ENCODE peak calls at places on chromosomes 1 and 21, in five cellular contexts. R, P, W, Z and O are unnamed samples.

GRCh38 chr21:42373908-42374455 is 7.6 kb upstream of the TFF1 start:
- DNase-seq in R (no peak), P (no peak), W (no peak), Z (no peak), O (no peak)

GRCh38 chr1:41649445-41650175 is 165.1 kb upstream of the EDN2 start:
- DNase-seq in R (no peak), P (peak; percentile 87), W (no peak), Z (no peak), O (no peak)

GRCh38 chr1:187226396-187226795 is 397.6 kb downstream of the PLA2G4A start:
- DNase-seq in R (peak; percentile 8), P (no peak), W (no peak), Z (no peak), O (no peak)

GRCh38 chr1:151492120-151492519 is 19.1 kb upstream of the CGN start:
- DNase-seq in R (no peak), P (no peak), W (no peak), Z (no peak), O (no peak)

GRCh38 chr1:93694039-93694438 is 12.4 kb upstream of the BCAR3 start:
- DNase-seq in R (peak; percentile 82), P (no peak), W (no peak), Z (no peak), O (no peak)

GRCh38 chr1:151342021-151342420 is 5.0 kb downstream of the RFX5 start:
- DNase-seq in R (no peak), P (no peak), W (no peak), Z (no peak), O (no peak)

GRCh38 chr1:94259635-94260289 is 22.4 kb upstream of the ARHGAP29 start:
- DNase-seq in R (no peak), P (no peak), W (no peak), Z (no peak), O (no peak)

GRCh38 chr1:186473047-186473446 is 12.1 kb upstream of the PDC start:
- DNase-seq in R (no peak), P (no peak), W (no peak), Z (no peak), O (no peak)

GRCh38 chr1:229234870-229235472 is 35.9 kb upstream of the RAB4A start:
- DNase-seq in R (no peak), P (no peak), W (no peak), Z (no peak), O (no peak)

GRCh38 chr1:233172201-233172600 is 123.3 kb downstream of the PCNX2 start:
- DNase-seq in R (no peak), P (peak; percentile 75), W (no peak), Z (no peak), O (no peak)

GRCh38 chr1:182166750-182167149 is 105.2 kb upstream of the ZNF648 start:
- DNase-seq in R (no peak), P (no peak), W (no peak), Z (no peak), O (no peak)

GRCh38 chr1:112316254-112316653 is 79.8 kb upstream of the CTTNBP2NL start:
- DNase-seq in R (no peak), P (no peak), W (no peak), Z (no peak), O (no peak)

GRCh38 chr21:42469272-42469671 is 26.8 kb downstream of the RSPH1 start:
- DNase-seq in R (no peak), P (no peak), W (no peak), Z (no peak), O (no peak)

GRCh38 chr1:60461889-60462595 is 388.5 kb upstream of the C1orf87 start:
- DNase-seq in R (no peak), P (no peak), W (no peak), Z (no peak), O (no peak)

GRCh38 chr21:44767834-44768831 is 33.5 kb downstream of the UBE2G2 start:
- DNase-seq in R (no peak), P (no peak), W (no peak), Z (no peak), O (no peak)

GRCh38 chr1:4468804-4469514 is 185.4 kb upstream of the AJAP1 start:
- DNase-seq in R (no peak), P (no peak), W (no peak), Z (no peak), O (peak; percentile 39)

GRCh38 chr1:1614204-1614953 is 921 bp upstream of the MIB2 start:
- DNase-seq in R (peak; percentile 84), P (peak; percentile 58), W (peak; percentile 40), Z (peak; percentile 54), O (no peak)

GRCh38 chr1:63042278-63042677 is 258.3 kb downstream of the ATG4C start:
- DNase-seq in R (no peak), P (no peak), W (no peak), Z (no peak), O (no peak)

GRCh38 chr1:109887271-109887670 is 23.4 kb upstream of the CSF1 start:
- DNase-seq in R (no peak), P (no peak), W (no peak), Z (no peak), O (no peak)

GRCh38 chr1:42282024-42282579 is 52.9 kb downstream of the FOXJ3 start:
- DNase-seq in R (peak; percentile 28), P (peak; percentile 3), W (no peak), Z (no peak), O (no peak)

GRCh38 chr1:228974296-228974695 is 239.0 kb downstream of the RHOU start:
- DNase-seq in R (no peak), P (no peak), W (no peak), Z (no peak), O (no peak)

GRCh38 chr1:245590726-245591125 is 435.9 kb downstream of the KIF26B start:
- DNase-seq in R (no peak), P (no peak), W (no peak), Z (no peak), O (no peak)

GRCh38 chr1:181459067-181459466 is 24.2 kb upstream of the CACNA1E start:
- DNase-seq in R (peak; percentile 41), P (no peak), W (no peak), Z (no peak), O (no peak)

GRCh38 chr1:4668738-4669700 is 14.6 kb downstream of the AJAP1 start:
- DNase-seq in R (peak; percentile 58), P (no peak), W (no peak), Z (no peak), O (no peak)

GRCh38 chr1:198892065-198892464 is 253.2 kb downstream of the PTPRC start:
- DNase-seq in R (no peak), P (peak; percentile 97), W (no peak), Z (no peak), O (no peak)

GRCh38 chr1:61254629-61255323 is 172.4 kb downstream of the NFIA start:
- DNase-seq in R (peak; percentile 38), P (peak; percentile 79), W (no peak), Z (no peak), O (no peak)

GRCh38 chr21:46191257-46191685 is 7.0 kb upstream of the SPATC1L start:
- DNase-seq in R (peak; percentile 47), P (no peak), W (peak; percentile 21), Z (peak; percentile 71), O (no peak)

GRCh38 chr1:7299329-7299799 is 471.7 kb upstream of the VAMP3 start:
- DNase-seq in R (peak; percentile 70), P (peak; percentile 94), W (peak; percentile 68), Z (peak; percentile 64), O (peak; percentile 37)

GRCh38 chr1:24635195-24635843 is 7.8 kb upstream of the SRRM1 start:
- DNase-seq in R (peak; percentile 61), P (peak; percentile 86), W (no peak), Z (no peak), O (no peak)
- TF ChIP-seq CTCF in R (peak; percentile 58), P (peak; percentile 82), W (peak; percentile 39), Z (peak; percentile 50), O (peak; percentile 35)

GRCh38 chr1:53554592-53555305 is 95.5 kb downstream of the DMRTB1 start:
- DNase-seq in R (no peak), P (no peak), W (no peak), Z (no peak), O (no peak)

GRCh38 chr1:53552146-53552940 is 93.1 kb downstream of the DMRTB1 start:
- DNase-seq in R (no peak), P (no peak), W (no peak), Z (no peak), O (no peak)

GRCh38 chr1:53553734-53554509 is 94.7 kb downstream of the DMRTB1 start:
- DNase-seq in R (no peak), P (no peak), W (no peak), Z (no peak), O (peak; percentile 23)

GRCh38 chr1:53551428-53551995 is 92.3 kb downstream of the DMRTB1 start:
- DNase-seq in R (no peak), P (no peak), W (no peak), Z (no peak), O (no peak)

GRCh38 chr1:53552981-53553733 is 94.0 kb downstream of the DMRTB1 start:
- DNase-seq in R (peak; percentile 6), P (no peak), W (no peak), Z (no peak), O (no peak)
- H3K27ac ChIP-seq in R (no peak overlapping the region), P (no peak overlapping the region), W (no peak overlapping the region), Z (no peak overlapping the region), O (no peak overlapping the region)

GRCh38 chr1:236753554-236753953 is 41.5 kb upstream of the MTR start:
- DNase-seq in R (peak; percentile 1), P (peak; percentile 27), W (no peak), Z (no peak), O (no peak)
- TF ChIP-seq CTCF in R (peak; percentile 12), P (peak; percentile 30), W (no peak), Z (no peak), O (no peak)

DNA sequence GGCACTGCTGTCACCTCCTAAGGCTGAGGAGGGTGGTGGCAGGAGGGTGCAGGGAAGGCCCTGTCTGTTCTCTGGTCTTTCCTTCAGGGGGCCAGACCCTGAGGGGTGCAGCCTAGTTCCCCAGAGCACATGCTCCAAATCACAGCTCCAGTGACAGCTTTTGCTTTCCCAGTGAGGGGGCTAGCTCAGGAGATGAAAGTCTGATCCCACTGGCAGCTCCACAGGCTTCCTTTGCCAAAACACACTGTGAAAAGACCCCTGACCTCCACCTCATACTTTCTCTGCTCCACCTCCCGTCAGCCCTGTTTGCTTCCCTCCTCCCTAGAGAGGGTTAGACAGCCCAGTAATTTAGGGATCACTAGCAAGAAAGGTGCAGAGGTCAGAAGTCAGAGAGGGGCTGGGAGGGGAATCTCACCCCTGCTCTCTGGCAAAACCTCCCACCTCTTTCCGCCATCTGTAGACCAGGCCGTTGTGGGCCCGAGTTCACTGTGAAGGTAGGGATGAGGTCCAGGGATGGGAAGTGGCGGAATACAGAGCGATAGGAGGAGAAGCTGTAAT is 62.8 kb downstream of the PLXNA2 start:
- DNase-seq in R (no peak), P (no peak), W (no peak), Z (no peak), O (no peak)
- H3K27ac ChIP-seq in R (no peak overlapping the region), P (no peak overlapping the region), W (no peak overlapping the region), Z (no peak overlapping the region), O (no peak overlapping the region)

DNA sequence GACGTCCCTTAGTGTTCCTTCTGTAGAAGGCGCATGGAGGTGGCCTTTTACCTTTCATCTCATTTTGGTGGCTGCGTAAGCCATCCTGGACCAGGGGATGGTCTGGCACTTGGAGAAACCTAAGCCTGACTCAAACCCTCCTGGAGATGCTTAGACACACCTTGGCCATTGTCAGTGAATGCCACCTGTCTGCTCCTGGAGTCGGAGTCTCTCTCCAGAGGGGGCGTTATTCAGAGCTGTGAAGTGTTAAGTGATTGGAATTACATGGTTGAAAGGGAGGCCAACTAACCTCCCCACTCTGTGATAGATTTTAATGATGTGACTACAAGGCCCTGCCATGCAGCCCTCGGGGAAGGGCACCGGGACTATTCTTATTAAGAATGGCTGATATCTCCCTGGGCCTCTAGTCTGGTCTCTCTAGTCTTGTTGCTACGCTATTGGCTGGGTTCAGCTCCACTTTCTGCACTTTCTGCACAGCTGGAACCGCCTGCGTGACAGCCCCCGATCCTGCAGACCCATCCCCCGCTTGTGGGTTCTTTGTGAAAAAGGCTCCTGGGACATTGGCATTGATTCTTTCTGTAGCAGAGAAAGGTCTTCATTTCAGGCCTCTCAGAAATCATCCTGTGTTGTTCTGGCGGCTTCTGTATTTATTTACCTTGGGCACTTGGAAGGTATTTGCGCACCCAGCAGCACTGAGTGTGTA is 4.2 kb downstream of the RASSF5 start:
- DNase-seq in R (no peak), P (no peak), W (no peak), Z (peak; percentile 14), O (no peak)
- TF ChIP-seq CTCF in R (no peak), P (no peak), W (no peak), Z (no peak), O (no peak)